ENCODE peak calls at places on chromosomes 1 and 21, in seven cellular contexts. M is fibroblast of the aortic adventitia, R is naive B cell, W is activated gamma-delta T cell treated with Interleukin-2 at 50 U/mL for 16 hours, S is stomach, T is NCI-H2029 treated with DMSO at 0.1 percent for 48 hours, E is AG04450. Y is an unnamed sample.

GRCh38 chr1:202164271-202165037 is 4.1 kb upstream of the PTPN7 start:
- DNase-seq in S (no peak), R (peak), T (no peak), E (no peak), W (peak), M (no peak), Y (peak)

GRCh38 chr1:171716620-171717019 is 25.2 kb downstream of the VAMP4 start:
- DNase-seq in M (peak), S (no peak), T (no peak), W (no peak), E (no peak), R (no peak), Y (no peak)

GRCh38 chr1:248194117-248194516 is 2.9 kb upstream of the OR2M3 start:
- DNase-seq in W (no peak), E (no peak), S (no peak), R (no peak), M (no peak), T (no peak), Y (no peak)

GRCh38 chr1:239987103-239987745 is 104.5 kb upstream of the FMN2 start:
- DNase-seq in W (no peak), M (peak), E (peak), R (no peak), T (peak), S (peak), Y (no peak)

GRCh38 chr1:234486858-234487830 is 8.2 kb upstream of the TARBP1 start:
- DNase-seq in M (peak), R (no peak), S (peak), E (peak), T (no peak), W (no peak), Y (no peak)

GRCh38 chr1:41876533-41877445 is 41.9 kb downstream of the HIVEP3 start:
- DNase-seq in S (no peak), T (no peak), M (peak), W (no peak), R (no peak), E (no peak), Y (no peak)

GRCh38 chr1:64893921-64894320 is 72.4 kb downstream of the JAK1 start:
- DNase-seq in E (no peak), R (no peak), S (no peak), W (no peak), M (no peak), T (no peak), Y (no peak)

GRCh38 chr21:15775981-15776380 is 46.2 kb downstream of the USP25 start:
- DNase-seq in E (peak), M (peak), S (no peak), T (no peak), R (no peak), W (no peak), Y (no peak)

GRCh38 chr1:227764019-227764391 is 28.8 kb downstream of the SNAP47 start:
- DNase-seq in R (no peak), T (no peak), S (no peak), M (no peak), W (no peak), E (no peak), Y (no peak)

GRCh38 chr21:28436286-28436932 is 556.3 kb downstream of the LTN1 start:
- DNase-seq in S (no peak), R (no peak), M (peak), W (no peak), E (no peak), T (no peak), Y (no peak)

GRCh38 chr1:20448626-20449215 is 37.3 kb downstream of the CAMK2N1 start:
- DNase-seq in M (no peak), W (no peak), E (no peak), T (no peak), S (no peak), R (no peak), Y (no peak)

GRCh38 chr1:223837206-223837605 is 8.5 kb downstream of the TP53BP2 start:
- DNase-seq in M (peak), W (no peak), S (no peak), T (no peak), E (no peak), R (no peak), Y (no peak)

GRCh38 chr1:209720826-209721225 is 16.2 kb downstream of the HSD11B1 start:
- DNase-seq in W (no peak), T (no peak), M (no peak), S (no peak), E (no peak), R (no peak), Y (no peak)

GRCh38 chr1:189432761-189433160 is 1044.9 kb downstream of the BRINP3 start:
- DNase-seq in M (no peak), T (no peak), R (no peak), E (no peak), W (no peak), S (no peak), Y (no peak)

GRCh38 chr21:45764792-45765191 is 121.3 kb downstream of the PCBP3 start:
- DNase-seq in M (no peak), E (no peak), S (no peak), W (no peak), T (no peak), R (no peak), Y (no peak)

GRCh38 chr1:11691302-11691914 is at the start of gene DRAXIN:
- DNase-seq in E (no peak), W (no peak), T (no peak), M (no peak), S (no peak), R (no peak), Y (peak)

GRCh38 chr1:173329747-173330146 is 122.6 kb upstream of the TNFSF4 start:
- DNase-seq in R (no peak), S (no peak), M (peak), T (no peak), W (no peak), E (no peak), Y (no peak)

GRCh38 chr1:156124557-156125483 is 10.3 kb downstream of the LMNA start:
- DNase-seq in R (no peak), M (peak), T (no peak), S (no peak), W (peak), E (no peak), Y (peak)

GRCh38 chr1:8019229-8019620 is 6.9 kb downstream of the ERRFI1 start:
- DNase-seq in T (no peak), M (no peak), E (no peak), R (no peak), S (no peak), W (no peak), Y (no peak)

GRCh38 chr1:159171688-159172501 is 480 bp downstream of the CADM3 start:
- DNase-seq in E (no peak), M (no peak), R (no peak), S (no peak), W (no peak), T (no peak), Y (no peak)

GRCh38 chr1:213340593-213340992 is 289.6 kb downstream of the RPS6KC1 start:
- DNase-seq in R (no peak), W (no peak), S (no peak), M (no peak), E (no peak), T (no peak), Y (no peak)

GRCh38 chr1:229653420-229653819 is 27.4 kb downstream of the URB2 start:
- DNase-seq in E (no peak), T (no peak), W (no peak), M (no peak), S (no peak), R (no peak), Y (no peak)